ENCODE peak calls at places on chromosomes 6 and 20, in seven cellular contexts. X, E, O, P, D, L and F are unnamed samples.

GRCh38 chr6:12506211-12506610 is 210.4 kb upstream of the PHACTR1 start:
- DNase-seq in X (no peak), E (no peak), O (no peak), P (no peak), D (no peak), L (no peak), F (no peak)

GRCh38 chr6:112899541-112899940 is 552.4 kb downstream of the RFPL4B start:
- DNase-seq in X (no peak), E (no peak), O (no peak), P (no peak), D (no peak), L (no peak), F (no peak)

GRCh38 chr20:5395932-5396727 is 79.4 kb upstream of the PROKR2 start:
- DNase-seq in X (no peak), E (no peak), O (no peak), P (no peak), D (no peak), L (no peak), F (no peak)

GRCh38 chr20:57326667-57327455 is 2.7 kb upstream of the SPO11 start:
- DNase-seq in X (no peak), E (no peak), O (no peak), P (no peak), D (no peak), L (no peak), F (no peak)

GRCh38 chr6:33610057-33610456 is 11.1 kb upstream of the ITPR3 start:
- DNase-seq in X (no peak), E (peak), O (no peak), P (no peak), D (no peak), L (no peak), F (no peak)

GRCh38 chr6:20933057-20933792 is 399.0 kb downstream of the CDKAL1 start:
- DNase-seq in X (no peak), E (no peak), O (no peak), P (no peak), D (no peak), L (no peak), F (no peak)

GRCh38 chr6:105545947-105546710 is 143.2 kb upstream of the PREP start:
- DNase-seq in X (no peak), E (no peak), O (peak), P (no peak), D (no peak), L (no peak), F (no peak)

GRCh38 chr6:155177369-155177961 is 86.3 kb upstream of the CLDN20 start:
- DNase-seq in X (peak), E (peak), O (peak), P (no peak), D (peak), L (peak), F (no peak)

GRCh38 chr6:42539135-42539534 is 24.7 kb upstream of the UBR2 start:
- DNase-seq in X (no peak), E (no peak), O (no peak), P (no peak), D (no peak), L (no peak), F (no peak)

GRCh38 chr6:31701666-31702420 is 1.3 kb downstream of the ABHD16A start:
- DNase-seq in X (no peak), E (no peak), O (peak), P (no peak), D (peak), L (no peak), F (no peak)

GRCh38 chr20:53930651-53931504 is 139.5 kb downstream of the BCAS1 start:
- DNase-seq in X (no peak), E (peak), O (peak), P (no peak), D (no peak), L (no peak), F (no peak)

GRCh38 chr20:23857954-23858565 is 21.5 kb downstream of the CST5 start:
- DNase-seq in X (no peak), E (peak), O (no peak), P (no peak), D (no peak), L (no peak), F (peak)

GRCh38 chr6:81158956-81159355 is 593.5 kb downstream of the TENT5A start:
- DNase-seq in X (no peak), E (no peak), O (peak), P (no peak), D (no peak), L (no peak), F (no peak)